ENCODE peak calls at places on chromosomes 1 and 21, in seven cellular contexts. S is stomach, B is heart left ventricle, R is pancreas, T is ovary, I is mesendoderm, X is transverse colon. Z is an unnamed sample.
A peak's percentile ranks its signal among the peaks of the same experiment; 100 is the strongest.

GRCh38 chr1:47941609-47942237 is 55.5 kb downstream of the TRABD2B start:
- DNase-seq in S (no peak), B (no peak), R (no peak), T (no peak), I (no peak), X (no peak), Z (no peak)

GRCh38 chr1:110585426-110585825 is 20.7 kb downstream of the KCNA2 start:
- DNase-seq in S (peak; percentile 26), B (no peak), R (no peak), T (no peak), I (no peak), X (no peak), Z (no peak)

GRCh38 chr1:44036409-44037111 is 5.3 kb upstream of the SLC6A9 start:
- DNase-seq in S (peak; percentile 75), B (peak; percentile 68), R (peak; percentile 73), T (peak; percentile 49), I (peak; percentile 81), X (peak; percentile 77), Z (peak; percentile 39)

GRCh38 chr1:208631516-208631915 is 387.3 kb upstream of the PLXNA2 start:
- DNase-seq in S (no peak), B (no peak), R (no peak), T (no peak), I (no peak), X (no peak), Z (no peak)

GRCh38 chr1:244276646-244277045 is 175.1 kb downstream of the ADSS2 start:
- DNase-seq in S (no peak), B (no peak), R (no peak), T (no peak), I (no peak), X (no peak), Z (no peak)

GRCh38 chr1:84969489-84970250 is 27.2 kb downstream of the MCOLN2 start:
- DNase-seq in S (no peak), B (no peak), R (no peak), T (no peak), I (no peak), X (no peak), Z (no peak)

GRCh38 chr1:81832573-81832972 is 31.8 kb downstream of the ADGRL2 start:
- DNase-seq in S (no peak), B (peak; percentile 24), R (no peak), T (no peak), I (peak; percentile 37), X (no peak), Z (no peak)

GRCh38 chr1:228989992-228990827 is 254.9 kb downstream of the RHOU start:
- DNase-seq in S (peak; percentile 38), B (peak; percentile 80), R (no peak), T (peak; percentile 49), I (no peak), X (peak; percentile 49), Z (peak; percentile 68)

GRCh38 chr1:64965239-64966157 is 851 bp downstream of the JAK1 start:
- DNase-seq in S (peak; percentile 69), B (peak; percentile 63), R (peak; percentile 78), T (peak; percentile 72), I (peak; percentile 72), X (peak; percentile 75), Z (peak; percentile 60)

GRCh38 chr1:158117854-158118691 is 62.6 kb upstream of the CD1D start:
- DNase-seq in S (peak; percentile 35), B (peak; percentile 34), R (peak; percentile 59), T (peak; percentile 69), I (peak; percentile 92), X (peak; percentile 49), Z (no peak)

GRCh38 chr1:169119405-169119804 is 12.9 kb downstream of the ATP1B1 start:
- DNase-seq in S (no peak), B (no peak), R (no peak), T (no peak), I (no peak), X (no peak), Z (no peak)

GRCh38 chr1:44423706-44424546 is 18.9 kb downstream of the RNF220 start:
- DNase-seq in S (peak; percentile 87), B (peak; percentile 75), R (no peak), T (no peak), I (no peak), X (peak; percentile 60), Z (peak; percentile 23)

GRCh38 chr1:216632980-216633379 is 90.2 kb downstream of the ESRRG start:
- DNase-seq in S (no peak), B (no peak), R (no peak), T (no peak), I (peak; percentile 62), X (no peak), Z (no peak)

GRCh38 chr21:32392299-32392879 is 423 bp downstream of the URB1 start:
- DNase-seq in S (no peak), B (no peak), R (no peak), T (no peak), I (peak; percentile 26), X (no peak), Z (no peak)

GRCh38 chr1:207427832-207428231 is 26.3 kb upstream of the CR2 start:
- DNase-seq in S (no peak), B (no peak), R (no peak), T (no peak), I (no peak), X (no peak), Z (no peak)

GRCh38 chr1:226181996-226182714 is 4.4 kb downstream of the ACBD3 start:
- DNase-seq in S (peak; percentile 57), B (peak; percentile 68), R (no peak), T (peak; percentile 69), I (peak; percentile 46), X (peak; percentile 46), Z (peak; percentile 45)

GRCh38 chr1:226674892-226675719 is 64.0 kb downstream of the ITPKB start:
- DNase-seq in S (peak; percentile 54), B (peak; percentile 72), R (peak; percentile 16), T (no peak), I (no peak), X (peak; percentile 67), Z (peak; percentile 62)

GRCh38 chr1:57112148-57112547 is 146.3 kb upstream of the C8B start:
- DNase-seq in S (no peak), B (no peak), R (no peak), T (no peak), I (peak; percentile 21), X (no peak), Z (no peak)

GRCh38 chr1:161082996-161083742 is 6.2 kb downstream of the NECTIN4 start:
- DNase-seq in S (peak; percentile 94), B (peak; percentile 85), R (peak; percentile 87), T (peak; percentile 52), I (peak; percentile 93), X (peak; percentile 88), Z (peak; percentile 84)

GRCh38 chr1:52904590-52905375 is 16.8 kb downstream of the ECHDC2 start:
- DNase-seq in S (peak; percentile 29), B (no peak), R (peak; percentile 56), T (no peak), I (peak; percentile 68), X (no peak), Z (no peak)

GRCh38 chr21:28436286-28436932 is 556.3 kb downstream of the LTN1 start:
- DNase-seq in S (no peak), B (no peak), R (no peak), T (no peak), I (peak; percentile 2), X (no peak), Z (no peak)

GRCh38 chr1:221851341-221851740 is 109.5 kb upstream of the DUSP10 start:
- DNase-seq in S (no peak), B (no peak), R (no peak), T (no peak), I (no peak), X (no peak), Z (no peak)

GRCh38 chr1:221939598-221939997 is 197.7 kb upstream of the DUSP10 start:
- DNase-seq in S (no peak), B (no peak), R (no peak), T (no peak), I (no peak), X (peak; percentile 15), Z (no peak)

GRCh38 chr1:227451062-227451461 is 112.3 kb upstream of the ZNF678 start:
- DNase-seq in S (no peak), B (no peak), R (no peak), T (no peak), I (no peak), X (no peak), Z (no peak)

DNA sequence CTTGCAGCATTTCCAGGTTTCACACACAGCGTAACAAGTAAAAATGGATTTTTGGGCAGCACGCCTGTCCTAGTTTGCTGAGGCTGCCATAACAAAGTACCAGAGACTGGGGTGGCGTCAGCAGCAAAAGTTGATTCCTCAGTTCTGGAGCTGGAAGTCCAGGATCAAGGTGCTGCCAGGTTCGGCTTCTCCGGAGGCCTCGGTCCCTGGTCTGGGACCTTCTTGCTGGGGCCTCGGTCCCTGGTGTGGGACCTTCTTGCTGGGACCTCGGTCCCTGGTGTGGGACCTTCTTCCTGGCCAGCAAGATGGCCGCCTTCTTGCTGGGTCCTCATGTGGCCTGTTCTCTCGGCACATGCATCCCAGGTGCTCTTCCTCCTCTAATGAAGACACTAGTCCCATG is 104.0 kb downstream of the PDE9A start:
- DNase-seq in S (no peak), B (no peak), R (no peak), T (no peak), I (no peak), X (no peak), Z (no peak)
- H3K36me3 ChIP-seq in S (peaks cover 72% of the 10 kb centered on the region), B (no peaks in the 10 kb centered on the region), R (no peaks in the 10 kb centered on the region), T (no peaks in the 10 kb centered on the region), I (peaks cover 3% of the 10 kb centered on the region), X (peaks cover 38% of the 10 kb centered on the region), Z (no peaks in the 10 kb centered on the region)

GRCh38 chr1:86765073-86765472 is 60.7 kb downstream of the SH3GLB1 start:
- DNase-seq in S (no peak), B (no peak), R (no peak), T (no peak), I (no peak), X (no peak), Z (no peak)
- H3K4me1 ChIP-seq in S (no peaks in the 10 kb centered on the region), B (no peaks in the 10 kb centered on the region), R (no peaks in the 10 kb centered on the region), T (no peaks in the 10 kb centered on the region), I (no peaks in the 10 kb centered on the region), X (no peaks in the 10 kb centered on the region), Z (no peaks in the 10 kb centered on the region)

DNA sequence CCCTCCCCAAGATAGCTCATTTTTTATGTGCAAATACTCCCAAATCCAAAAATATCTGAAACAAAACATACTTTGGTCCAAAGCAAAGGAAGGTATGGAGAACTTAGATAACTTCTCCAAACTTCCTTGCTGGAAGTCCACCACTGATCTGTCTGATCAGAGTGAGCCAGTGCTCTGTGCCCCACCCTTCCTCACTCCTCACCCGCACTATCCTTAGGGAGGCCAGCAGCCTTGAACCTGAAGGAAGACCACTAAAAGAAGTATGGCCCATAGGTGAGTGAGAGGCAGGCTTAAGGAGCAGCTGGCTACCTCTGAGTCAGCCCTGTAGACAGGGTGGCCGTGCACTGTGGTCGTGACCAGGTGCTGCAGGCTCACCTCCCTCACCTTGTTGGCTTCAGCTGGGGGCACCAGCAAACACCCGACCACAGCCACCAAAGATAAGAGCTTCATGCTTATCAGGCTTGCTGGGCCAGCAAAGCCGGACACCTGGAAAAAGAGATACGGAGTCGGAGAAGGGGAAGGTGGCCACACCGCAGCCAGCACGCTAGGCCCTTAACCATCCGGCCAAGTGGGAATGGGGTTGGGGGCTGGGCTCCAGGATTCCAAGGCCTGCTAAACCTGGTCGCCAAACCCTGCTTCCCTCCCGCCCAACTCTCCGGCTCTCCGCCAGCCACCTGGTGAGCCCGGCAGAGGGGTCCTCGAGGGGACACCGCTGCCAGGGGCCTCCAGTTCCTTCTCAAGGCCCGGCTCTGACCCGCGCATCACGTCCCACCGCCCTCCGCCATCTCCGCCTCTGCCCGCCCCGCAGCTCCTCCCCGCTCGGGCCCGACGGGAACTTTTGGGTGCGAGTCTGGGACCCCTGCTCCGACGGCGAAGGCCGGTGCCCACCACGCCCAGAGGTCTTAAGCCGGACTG is 543 bp downstream of the TMEM9 start:
- DNase-seq in S (no peak), B (no peak), R (no peak), T (no peak), I (peak; percentile 70), X (no peak), Z (no peak)
- H3K27ac ChIP-seq in S (peak overlapping the region; percentile 70), B (peak overlapping the region; percentile 66), R (peak overlapping the region; percentile 51), T (peak overlapping the region; percentile 39), I (no peak overlapping the region), X (peak overlapping the region; percentile 80), Z (peak overlapping the region; percentile 78)

GRCh38 chr1:11961230-11961629 is 19.0 kb upstream of the MFN2 start:
- DNase-seq in S (no peak), B (no peak), R (no peak), T (no peak), I (no peak), X (no peak), Z (no peak)
- H3K36me3 ChIP-seq in S (peaks cover 100% of the 10 kb centered on the region), B (peaks cover 15% of the 10 kb centered on the region), R (no peaks in the 10 kb centered on the region), T (no peaks in the 10 kb centered on the region), I (peaks cover 19% of the 10 kb centered on the region), X (peaks cover 5% of the 10 kb centered on the region), Z (peaks cover 76% of the 10 kb centered on the region)

Z was measured in gastrocnemius medialis.